ENCODE peak calls at places on chromosome 10, in seven cellular contexts. A, B, G, L, N, K and M are unnamed samples.

GRCh38 chr10:108560488-108560887 is 1362.8 kb downstream of the XPNPEP1 start:
- DNase-seq in A (no peak), B (no peak), G (no peak), L (no peak), N (no peak), K (no peak), M (no peak)

GRCh38 chr10:129586897-129587443 is 119.9 kb downstream of the MGMT start:
- DNase-seq in A (no peak), B (peak; percentile 29), G (no peak), L (peak; percentile 11), N (no peak), K (peak; percentile 6), M (no peak)

GRCh38 chr10:104242545-104242944 is 10.4 kb upstream of the CFAP43 start:
- DNase-seq in A (no peak), B (no peak), G (no peak), L (no peak), N (no peak), K (no peak), M (no peak)

GRCh38 chr10:36224431-36224985 is 582.4 kb upstream of the FZD8 start:
- DNase-seq in A (no peak), B (no peak), G (peak; percentile 3), L (no peak), N (no peak), K (no peak), M (no peak)

GRCh38 chr10:130866857-130867256 is 444.7 kb downstream of the TCERG1L start:
- DNase-seq in A (no peak), B (no peak), G (no peak), L (no peak), N (no peak), K (no peak), M (no peak)

GRCh38 chr10:99676435-99676834 is 17.1 kb downstream of the ENTPD7 start:
- DNase-seq in A (no peak), B (no peak), G (no peak), L (no peak), N (no peak), K (no peak), M (no peak)

GRCh38 chr10:30869566-30869965 is 162.1 kb downstream of the ZNF438 start:
- DNase-seq in A (no peak), B (no peak), G (no peak), L (no peak), N (no peak), K (no peak), M (no peak)

GRCh38 chr10:24969732-24970330 is 17.4 kb upstream of the PRTFDC1 start:
- DNase-seq in A (no peak), B (no peak), G (no peak), L (no peak), N (no peak), K (no peak), M (no peak)

GRCh38 chr10:102408728-102409603 is 9.6 kb downstream of the PSD start:
- DNase-seq in A (no peak), B (peak; percentile 64), G (no peak), L (peak; percentile 84), N (peak; percentile 82), K (peak; percentile 78), M (no peak)

GRCh38 chr10:69089638-69090599 is 2.0 kb downstream of the SRGN start:
- DNase-seq in A (peak; percentile 68), B (no peak), G (no peak), L (no peak), N (peak; percentile 84), K (no peak), M (no peak)

GRCh38 chr10:110747609-110748464 is 103.7 kb downstream of the RBM20 start:
- DNase-seq in A (no peak), B (no peak), G (peak; percentile 7), L (no peak), N (no peak), K (no peak), M (no peak)

GRCh38 chr10:102135956-102136526 is 3.2 kb downstream of the PPRC1 start:
- DNase-seq in A (peak; percentile 63), B (no peak), G (no peak), L (no peak), N (peak; percentile 6), K (no peak), M (no peak)

GRCh38 chr10:108411181-108411580 is 1246.7 kb upstream of the SORCS1 start:
- DNase-seq in A (no peak), B (no peak), G (no peak), L (no peak), N (no peak), K (no peak), M (no peak)

GRCh38 chr10:112721080-112721698 is 228.9 kb upstream of the TCF7L2 start:
- DNase-seq in A (no peak), B (peak; percentile 72), G (no peak), L (peak; percentile 29), N (no peak), K (no peak), M (no peak)

GRCh38 chr10:35075228-35075627 is 14.9 kb downstream of the CUL2 start:
- DNase-seq in A (no peak), B (no peak), G (no peak), L (no peak), N (no peak), K (no peak), M (no peak)

GRCh38 chr10:73863039-73863817 is 11.1 kb downstream of the CAMK2G start:
- DNase-seq in A (no peak), B (no peak), G (no peak), L (no peak), N (no peak), K (no peak), M (peak; percentile 88)

GRCh38 chr10:77504870-77505257 is 132.7 kb downstream of the KCNMA1 start:
- DNase-seq in A (peak; percentile 48), B (no peak), G (peak; percentile 98), L (no peak), N (no peak), K (peak; percentile 66), M (peak; percentile 85)

GRCh38 chr10:68816796-68817412 is 10.4 kb upstream of the STOX1 start:
- DNase-seq in A (no peak), B (no peak), G (peak; percentile 83), L (no peak), N (no peak), K (no peak), M (no peak)

GRCh38 chr10:61000769-61001730 is 57.1 kb upstream of the RHOBTB1 start:
- DNase-seq in A (no peak), B (peak; percentile 78), G (peak; percentile 16), L (peak; percentile 90), N (peak; percentile 70), K (peak; percentile 88), M (peak; percentile 89)

GRCh38 chr10:124701881-124702656 is 42.1 kb downstream of the FAM53B start:
- DNase-seq in A (no peak), B (no peak), G (no peak), L (peak; percentile 23), N (peak; percentile 68), K (no peak), M (no peak)

GRCh38 chr10:19168584-19168983 is 120.0 kb downstream of the MALRD1 start:
- DNase-seq in A (no peak), B (peak; percentile 76), G (no peak), L (no peak), N (no peak), K (peak; percentile 80), M (peak; percentile 15)

DNA sequence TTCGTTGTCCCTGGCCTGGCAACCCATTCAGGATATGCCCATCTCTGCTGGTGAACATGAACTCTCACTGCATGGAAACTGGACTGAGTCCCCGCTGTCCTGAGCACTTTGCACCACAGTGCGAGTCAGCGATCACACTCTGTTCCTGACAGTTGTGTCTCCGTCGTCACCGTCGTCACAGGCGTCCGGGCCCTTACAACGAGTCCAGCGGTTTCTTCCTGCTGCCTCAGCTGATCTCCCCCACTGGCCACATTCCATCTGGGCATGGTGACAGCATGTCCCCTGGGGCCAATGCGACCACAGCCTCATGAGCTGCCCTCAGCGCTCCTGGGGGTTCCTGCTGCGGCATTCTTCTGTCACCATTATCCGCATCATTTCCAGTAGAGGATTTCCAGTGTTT is 76.8 kb upstream of the KLF6 start:
- DNase-seq in A (no peak), B (no peak), G (no peak), L (no peak), N (peak; percentile 72), K (no peak), M (no peak)
- H3K27ac ChIP-seq in A (no peak overlapping the region), B (no peak overlapping the region), G (no peak overlapping the region), L (no peak overlapping the region), N (no peak overlapping the region), K (no peak overlapping the region), M (no peak overlapping the region)

GRCh38 chr10:1715821-1716220 is 21.5 kb downstream of the ADARB2 start:
- DNase-seq in A (no peak), B (peak; percentile 69), G (peak; percentile 12), L (no peak), N (no peak), K (peak; percentile 80), M (peak; percentile 16)
- TF ChIP-seq CTCF in A (no peak), B (peak; percentile 59), G (no peak), L (peak; percentile 64), N (no peak), K (peak; percentile 83), M (peak; percentile 75)

GRCh38 chr10:45655219-45655618 is 17.4 kb downstream of the ZFAND4 start:
- DNase-seq in A (no peak), B (no peak), G (no peak), L (no peak), N (no peak), K (no peak), M (no peak)
- H3K4me3 ChIP-seq in A (no peak overlapping the region), B (no peak overlapping the region), G (no peak overlapping the region), L (no peak overlapping the region), N (no peak overlapping the region), K (no peak overlapping the region), M (no peak overlapping the region)

GRCh38 chr10:51879238-51879637 is 179.8 kb upstream of the CSTF2T start:
- DNase-seq in A (no peak), B (no peak), G (peak; percentile 99), L (no peak), N (no peak), K (no peak), M (no peak)
- H3K27ac ChIP-seq in A (no peak overlapping the region), B (no peak overlapping the region), G (peak overlapping the region; percentile 89), L (no peak overlapping the region), N (peak overlapping the region; percentile 21), K (peak overlapping the region; percentile 34), M (no peak overlapping the region)

GRCh38 chr10:84238909-84239308 is 2.4 kb downstream of the LRIT1 start:
- DNase-seq in A (no peak), B (no peak), G (peak; percentile 3), L (no peak), N (no peak), K (no peak), M (no peak)

GRCh38 chr10:84236807-84237198 is 4.5 kb downstream of the LRIT1 start:
- DNase-seq in A (no peak), B (no peak), G (no peak), L (no peak), N (no peak), K (no peak), M (no peak)

GRCh38 chr10:84234508-84234907 is 6.8 kb downstream of the LRIT1 start:
- DNase-seq in A (no peak), B (no peak), G (no peak), L (no peak), N (no peak), K (no peak), M (no peak)

GRCh38 chr10:84235096-84235495 is 6.2 kb downstream of the LRIT1 start:
- DNase-seq in A (no peak), B (no peak), G (no peak), L (no peak), N (no peak), K (no peak), M (no peak)

GRCh38 chr10:84237199-84238051 is 3.9 kb downstream of the LRIT1 start:
- DNase-seq in A (no peak), B (peak; percentile 87), G (no peak), L (peak; percentile 65), N (no peak), K (peak; percentile 94), M (no peak)
- TF ChIP-seq CTCF in A (no peak), B (peak; percentile 67), G (no peak), L (peak; percentile 67), N (no peak), K (peak; percentile 93), M (peak; percentile 29)

GRCh38 chr10:71971769-71972555 is 7.8 kb downstream of the CHST3 start:
- DNase-seq in A (no peak), B (no peak), G (no peak), L (no peak), N (peak; percentile 61), K (no peak), M (no peak)
- H3K4me3 ChIP-seq in A (no peak overlapping the region), B (no peak overlapping the region), G (peak overlapping the region; percentile 48), L (no peak overlapping the region), N (no peak overlapping the region), K (no peak overlapping the region), M (no peak overlapping the region)